ENCODE peak calls at places on chromosomes 7 and 10, in five cellular contexts. Z, D, W, Q and U are unnamed samples.

GRCh38 chr10:124688889-124689670 is 55.1 kb downstream of the FAM53B start:
- DNase-seq in Z (no peak), D (no peak), W (peak; percentile 77), Q (no peak), U (no peak)

GRCh38 chr10:2246747-2247146 is 509.4 kb upstream of the ADARB2 start:
- DNase-seq in Z (no peak), D (no peak), W (no peak), Q (no peak), U (no peak)

GRCh38 chr7:98617960-98618418 is 904 bp downstream of the NPTX2 start:
- DNase-seq in Z (no peak), D (no peak), W (no peak), Q (no peak), U (no peak)

GRCh38 chr7:44565795-44566559 is 7.7 kb downstream of the DDX56 start:
- DNase-seq in Z (no peak), D (no peak), W (no peak), Q (no peak), U (no peak)

GRCh38 chr10:132616170-132616994 is 78.8 kb downstream of the INPP5A start:
- DNase-seq in Z (no peak), D (no peak), W (no peak), Q (no peak), U (no peak)

GRCh38 chr10:97291357-97292096 is 910 bp downstream of the ARHGAP19 start:
- DNase-seq in Z (no peak), D (no peak), W (no peak), Q (no peak), U (no peak)

GRCh38 chr7:66099232-66099550 is 15.5 kb upstream of the CRCP start:
- DNase-seq in Z (no peak), D (no peak), W (no peak), Q (no peak), U (no peak)

GRCh38 chr10:60384708-60385398 is 4.8 kb downstream of the ANK3 start:
- DNase-seq in Z (peak; percentile 96), D (no peak), W (no peak), Q (peak; percentile 94), U (no peak)

GRCh38 chr10:124647421-124648130 is 96.6 kb downstream of the FAM53B start:
- DNase-seq in Z (no peak), D (peak; percentile 79), W (peak; percentile 75), Q (no peak), U (peak; percentile 50)

GRCh38 chr7:44590910-44591309 is 8.9 kb upstream of the TMED4 start:
- DNase-seq in Z (no peak), D (no peak), W (no peak), Q (no peak), U (no peak)

GRCh38 chr10:78405231-78405630 is 371.6 kb downstream of the RPS24 start:
- DNase-seq in Z (no peak), D (no peak), W (no peak), Q (no peak), U (no peak)

GRCh38 chr10:22253578-22253882 is 35.7 kb upstream of the EBLN1 start:
- DNase-seq in Z (no peak), D (peak; percentile 41), W (peak; percentile 71), Q (no peak), U (peak; percentile 35)

GRCh38 chr10:6388261-6388893 is 185.6 kb downstream of the PFKFB3 start:
- DNase-seq in Z (no peak), D (no peak), W (no peak), Q (no peak), U (no peak)

GRCh38 chr7:139246905-139247304 is 15.9 kb downstream of the UBN2 start:
- DNase-seq in Z (peak; percentile 38), D (no peak), W (no peak), Q (peak; percentile 7), U (no peak)

GRCh38 chr10:103666109-103666508 is 172.6 kb downstream of the NEURL1 start:
- DNase-seq in Z (no peak), D (no peak), W (peak; percentile 69), Q (no peak), U (no peak)
- TF ChIP-seq CTCF in Z (peak; percentile 63), D (no peak), W (peak; percentile 36), Q (peak; percentile 53), U (peak; percentile 8)

DNA sequence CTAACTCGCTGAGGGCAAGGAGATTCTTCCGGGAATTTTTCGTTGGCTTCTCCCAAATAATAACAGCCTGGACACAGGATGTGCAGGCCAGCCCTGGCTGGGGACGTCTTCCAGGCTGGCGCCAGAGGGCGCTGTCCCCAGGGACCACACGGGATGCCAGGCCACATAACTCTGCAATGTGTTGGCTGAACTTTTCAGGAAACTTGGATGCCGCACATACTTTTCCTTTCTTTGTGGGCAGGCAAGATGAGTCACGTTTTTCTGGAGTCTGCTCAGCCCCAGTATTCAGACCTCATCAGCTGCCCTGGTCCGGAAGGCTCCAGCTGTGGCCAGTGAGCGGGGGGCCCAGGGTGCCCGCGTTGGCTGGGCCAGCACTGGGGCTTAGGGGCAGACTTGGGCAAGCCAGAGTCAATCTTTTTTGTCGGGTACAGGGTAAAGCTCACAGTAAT is 122.7 kb downstream of the PRKAG2 start:
- DNase-seq in Z (peak; percentile 98), D (peak; percentile 85), W (peak; percentile 93), Q (peak; percentile 98), U (peak; percentile 70)
- TF ChIP-seq CTCF in Z (peak; percentile 100), D (peak; percentile 39), W (peak; percentile 88), Q (peak; percentile 99), U (peak; percentile 82)

GRCh38 chr10:36492590-36493510 is 632.5 kb upstream of the ANKRD30A start:
- DNase-seq in Z (no peak), D (no peak), W (no peak), Q (no peak), U (no peak)
- TF ChIP-seq CTCF in Z (no peak), D (no peak), W (no peak), Q (no peak), U (no peak)

GRCh38 chr10:71825217-71825616 is 25.8 kb downstream of the PSAP start:
- DNase-seq in Z (no peak), D (no peak), W (no peak), Q (no peak), U (no peak)
- TF ChIP-seq CTCF in Z (no peak), D (no peak), W (no peak), Q (no peak), U (no peak)